ENCODE peak calls at places on chromosomes 1 and 21, in nine cellular contexts. S, O, F, Y, J, I, A, U and C are unnamed samples.

GRCh38 chr1:3281735-3282134 is 172.7 kb upstream of the ARHGEF16 start:
- DNase-seq in I (no peak), F (no peak), Y (no peak), J (no peak), A (no peak), U (no peak), O (no peak), S (no peak), C (no peak)

GRCh38 chr1:227805606-227806197 is 9.8 kb upstream of the PRSS38 start:
- DNase-seq in F (no peak), S (no peak), Y (peak), A (no peak), O (peak), J (no peak), I (no peak), U (no peak), C (peak)

GRCh38 chr1:153832293-153832692 is 57.1 kb downstream of the SLC27A3 start:
- DNase-seq in F (no peak), O (no peak), U (no peak), A (no peak), J (no peak), I (no peak), S (no peak), Y (no peak), C (no peak)

GRCh38 chr1:23187637-23188036 is 19.0 kb upstream of the LUZP1 start:
- DNase-seq in I (no peak), Y (no peak), J (no peak), O (no peak), F (peak), A (peak), S (no peak), U (peak), C (no peak)

GRCh38 chr1:152817309-152817708 is 5.5 kb downstream of the LCE1B start:
- DNase-seq in O (no peak), I (no peak), Y (no peak), S (no peak), J (no peak), A (no peak), F (no peak), U (no peak), C (no peak)

GRCh38 chr21:31660134-31660565 is 657 bp downstream of the SOD1 start:
- DNase-seq in A (no peak), U (peak), J (no peak), S (no peak), F (no peak), O (no peak), Y (peak), I (peak), C (no peak)

GRCh38 chr1:207239874-207240273 is 81.6 kb upstream of the CD55 start:
- DNase-seq in O (no peak), F (no peak), S (no peak), I (no peak), Y (no peak), U (no peak), A (no peak), J (no peak), C (no peak)

GRCh38 chr1:186440584-186440983 is 20.3 kb downstream of the PDC start:
- DNase-seq in U (no peak), J (no peak), S (no peak), O (no peak), A (no peak), I (no peak), F (no peak), Y (no peak), C (no peak)

GRCh38 chr1:17849216-17849615 is 94.1 kb downstream of the ACTL8 start:
- DNase-seq in F (no peak), I (no peak), J (no peak), O (no peak), S (no peak), U (no peak), A (no peak), Y (peak), C (no peak)

GRCh38 chr1:39250460-39251240 is 46.2 kb downstream of the MACF1 start:
- DNase-seq in S (no peak), J (no peak), F (no peak), I (no peak), U (no peak), A (no peak), O (no peak), Y (peak), C (no peak)

DNA sequence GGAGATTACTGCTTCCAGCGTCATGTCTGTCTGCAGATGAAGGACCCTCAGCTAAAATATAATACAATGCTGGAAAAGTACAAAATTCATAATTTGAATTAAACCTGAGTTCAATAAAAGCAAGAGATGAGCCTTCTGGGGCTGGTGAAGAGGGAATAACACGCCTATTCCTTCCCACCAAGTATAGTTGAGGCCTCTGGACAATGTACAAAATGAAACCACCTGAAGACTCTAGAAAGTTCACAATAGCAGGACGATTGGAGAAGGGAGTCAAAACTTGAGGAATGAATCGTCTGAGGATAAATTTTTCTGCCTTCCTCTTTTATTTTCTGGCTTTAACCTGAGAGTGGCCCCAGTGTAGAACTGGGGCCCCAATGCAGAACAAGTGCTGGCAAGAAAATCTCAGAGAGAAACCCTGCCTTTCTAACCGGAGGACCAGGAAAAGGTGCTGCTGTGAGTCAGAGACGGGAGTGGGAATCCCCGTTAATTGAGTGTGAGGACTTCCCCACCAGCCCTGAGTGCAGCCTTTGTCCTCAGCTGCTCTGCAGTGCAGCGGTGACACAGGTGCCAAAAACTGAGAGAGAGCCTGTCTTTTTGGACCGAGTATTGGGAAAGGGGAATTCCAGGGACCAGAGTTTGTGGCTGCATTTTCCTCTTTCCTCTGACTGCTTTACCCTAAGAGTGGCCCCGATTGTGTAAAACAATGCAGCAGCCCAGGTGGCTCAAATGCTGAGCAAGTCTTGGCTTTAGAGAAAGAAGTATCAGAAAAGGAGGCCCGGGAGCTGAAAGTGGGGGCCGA is 264.9 kb downstream of the DYRK1A start:
- DNase-seq in S (no peak), I (peak), U (no peak), A (no peak), F (no peak), O (no peak), Y (no peak), J (peak), C (no peak)
- H3K4me3 ChIP-seq in S (no peak), I (no peak), U (no peak), A (no peak), F (no peak), O (no peak), Y (no peak), J (peak), C (no peak)

GRCh38 chr1:165828581-165829329 is 1.3 kb downstream of the UCK2 start:
- DNase-seq in Y (peak), U (peak), A (peak), O (peak), I (peak), S (peak), J (no peak), F (peak), C (peak)
- TF ChIP-seq CTCF in Y (no peak), U (no peak), A (no peak), O (no peak), I (no peak), S (no peak), J (no peak), F (no peak), C (no peak)

GRCh38 chr1:1047963-1048362 is 26.1 kb downstream of the RNF223 start:
- DNase-seq in I (no peak), F (no peak), O (no peak), Y (no peak), U (no peak), S (no peak), J (no peak), A (no peak), C (no peak)
- H3K4me3 ChIP-seq in I (no peak), F (no peak), O (no peak), Y (no peak), U (no peak), S (no peak), J (no peak), A (no peak), C (no peak)

GRCh38 chr1:68384321-68384813 is 65.4 kb downstream of the RPE65 start:
- DNase-seq in J (no peak), S (no peak), F (peak), U (no peak), Y (peak), O (peak), I (peak), A (no peak), C (peak)
- TF ChIP-seq CTCF in J (no peak), S (no peak), F (no peak), U (no peak), Y (peak), O (peak), I (peak), A (peak), C (peak)

GRCh38 chr1:1436634-1437032 is 1.1 kb downstream of the VWA1 start:
- DNase-seq in F (no peak), Y (no peak), A (no peak), O (no peak), I (no peak), J (no peak), U (no peak), S (no peak), C (no peak)

GRCh38 chr1:1435094-1435903 is at the start of gene VWA1:
- DNase-seq in Y (peak), A (peak), S (peak), F (peak), O (no peak), J (no peak), I (peak), U (peak), C (no peak)

GRCh38 chr1:1437033-1437903 is 1.8 kb downstream of the VWA1 start:
- DNase-seq in O (no peak), A (no peak), J (no peak), I (no peak), U (no peak), F (no peak), Y (no peak), S (no peak), C (no peak)

GRCh38 chr1:1434812-1435093 is 737 bp upstream of the VWA1 start:
- DNase-seq in F (peak), S (no peak), Y (no peak), J (no peak), U (no peak), I (no peak), O (no peak), A (no peak), C (no peak)

DNA sequence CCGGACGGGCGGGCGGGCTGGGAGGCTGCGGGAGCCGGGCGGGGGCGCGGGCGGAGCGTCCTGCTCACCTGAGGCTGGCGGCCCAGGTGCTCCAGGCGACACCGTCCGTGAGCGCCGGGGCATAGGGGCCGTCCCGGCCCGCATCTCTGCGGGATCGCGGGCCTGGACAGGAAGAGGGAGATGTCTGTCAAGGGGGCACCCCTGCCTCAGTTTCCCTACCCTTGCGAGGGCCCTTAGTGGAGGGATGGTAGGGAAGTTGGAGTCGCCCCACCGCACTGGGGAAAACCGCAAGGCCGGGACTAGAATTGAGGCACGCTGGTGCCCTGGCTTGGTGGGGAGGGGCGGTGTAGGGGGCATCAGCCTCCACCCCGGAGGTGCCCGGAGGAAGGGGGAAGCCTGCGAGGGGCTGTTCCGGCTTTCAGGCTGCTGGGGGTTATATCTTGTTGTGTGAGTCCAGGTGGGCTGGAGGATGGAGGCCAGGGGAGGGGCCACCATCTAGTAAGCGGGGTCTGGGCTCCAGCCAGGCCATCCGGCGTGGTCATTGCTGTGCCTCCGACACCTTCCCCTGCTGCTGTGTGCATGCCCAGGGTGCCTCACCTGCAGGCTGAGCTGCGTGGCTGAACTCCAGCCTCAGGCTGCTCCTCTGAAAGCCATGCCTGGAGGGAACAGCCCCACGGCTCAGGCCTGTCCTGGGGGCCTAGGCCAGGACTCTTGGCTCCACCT is 582 bp downstream of the VWA1 start:
- DNase-seq in J (no peak), U (no peak), F (peak), S (no peak), A (no peak), O (no peak), I (no peak), Y (no peak), C (no peak)
- H3K4me3 ChIP-seq in J (no peak), U (peak), F (peak), S (peak), A (peak), O (peak), I (peak), Y (peak), C (peak)